ENCODE peak calls at places on chromosomes 2 and 18, in five cellular contexts. Q is cardiac fibroblast, N is GM06990, S is IMR-90, L is chondrocyte. T is an unnamed sample.

GRCh38 chr2:25160376-25160775 is 8.0 kb downstream of the POMC start:
- DNase-seq in Q (no peak), N (no peak), S (no peak), L (peak; percentile 58), T (no peak)

GRCh38 chr18:51561821-51562220 is 364.3 kb upstream of the MEX3C start:
- DNase-seq in Q (peak; percentile 43), N (no peak), S (no peak), L (no peak), T (no peak)

GRCh38 chr2:133326651-133327397 is 241.4 kb downstream of the NCKAP5 start:
- DNase-seq in Q (peak; percentile 52), N (no peak), S (peak; percentile 98), L (no peak), T (no peak)

GRCh38 chr2:202609381-202610145 is 25.2 kb upstream of the FAM117B start:
- DNase-seq in Q (no peak), N (peak; percentile 60), S (no peak), L (no peak), T (no peak)

GRCh38 chr18:13381907-13382682 is 163.5 kb downstream of the LDLRAD4 start:
- DNase-seq in Q (peak; percentile 78), N (no peak), S (peak; percentile 21), L (peak; percentile 75), T (peak; percentile 53)

GRCh38 chr2:219496781-219497494 is 1.8 kb upstream of the GMPPA start:
- DNase-seq in Q (no peak), N (no peak), S (no peak), L (no peak), T (no peak)

GRCh38 chr2:179263460-179264237 is 983 bp downstream of the SESTD1 start:
- DNase-seq in Q (peak; percentile 74), N (peak; percentile 65), S (peak; percentile 57), L (peak; percentile 92), T (peak; percentile 37)

GRCh38 chr2:72182547-72183460 is 35.1 kb upstream of the CYP26B1 start:
- DNase-seq in Q (no peak), N (no peak), S (no peak), L (no peak), T (no peak)

GRCh38 chr2:106858810-106859209 is 27.2 kb downstream of the ST6GAL2 start:
- DNase-seq in Q (no peak), N (no peak), S (no peak), L (no peak), T (no peak)

GRCh38 chr2:106857882-106858478 is 28.0 kb downstream of the ST6GAL2 start:
- DNase-seq in Q (no peak), N (no peak), S (no peak), L (no peak), T (no peak)

GRCh38 chr2:106864051-106864450 is 21.9 kb downstream of the ST6GAL2 start:
- DNase-seq in Q (no peak), N (no peak), S (no peak), L (no peak), T (no peak)

GRCh38 chr2:106863387-106863786 is 22.6 kb downstream of the ST6GAL2 start:
- DNase-seq in Q (no peak), N (no peak), S (no peak), L (no peak), T (no peak)

DNA sequence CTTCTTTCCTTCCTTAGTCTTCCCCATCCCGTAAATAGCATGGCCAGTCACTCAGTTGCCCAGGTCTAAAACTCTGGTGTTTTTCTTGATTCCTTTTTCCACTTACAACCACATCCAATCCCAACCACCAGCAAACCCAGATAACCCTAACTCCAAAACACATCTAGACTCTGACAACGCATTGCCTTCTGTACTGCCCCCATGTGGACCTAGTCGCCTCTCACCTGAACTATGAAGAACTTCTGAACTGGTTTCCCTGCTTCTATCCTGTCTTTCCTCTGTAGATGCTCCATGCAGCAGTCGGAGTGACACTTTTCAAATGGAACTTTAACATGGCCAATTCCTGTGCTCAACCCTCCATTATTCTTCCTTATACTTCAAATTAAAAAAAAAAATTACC is 26.5 kb downstream of the ST6GAL2 start:
- DNase-seq in Q (no peak), N (no peak), S (no peak), L (no peak), T (no peak)
- TF ChIP-seq CTCF in Q (no peak), N (no peak), S (no peak), L (no peak), T (no peak)

DNA sequence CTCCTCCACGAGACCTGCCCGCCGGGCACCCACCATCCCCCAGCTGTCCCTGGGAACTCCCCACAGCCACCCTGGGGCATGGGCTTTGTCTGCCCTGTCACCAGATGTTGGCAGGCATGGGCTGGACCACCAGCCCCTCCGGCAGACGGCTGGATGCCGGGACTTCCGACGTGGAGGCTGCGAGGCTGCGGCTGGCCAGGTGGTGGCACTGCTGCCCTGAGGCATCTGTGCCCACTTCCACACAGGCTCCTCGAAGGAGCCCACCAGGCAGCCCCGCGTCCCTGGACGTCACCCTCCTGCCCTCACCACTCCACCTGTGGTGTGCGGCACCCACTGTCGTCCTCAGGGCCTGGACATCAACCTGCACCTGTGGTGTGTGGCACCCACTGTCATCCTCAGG is 319.9 kb upstream of the SALL3 start:
- DNase-seq in Q (no peak), N (no peak), S (no peak), L (peak; percentile 85), T (no peak)
- TF ChIP-seq CTCF in Q (no peak), N (no peak), S (no peak), L (peak; percentile 22), T (no peak)

DNA sequence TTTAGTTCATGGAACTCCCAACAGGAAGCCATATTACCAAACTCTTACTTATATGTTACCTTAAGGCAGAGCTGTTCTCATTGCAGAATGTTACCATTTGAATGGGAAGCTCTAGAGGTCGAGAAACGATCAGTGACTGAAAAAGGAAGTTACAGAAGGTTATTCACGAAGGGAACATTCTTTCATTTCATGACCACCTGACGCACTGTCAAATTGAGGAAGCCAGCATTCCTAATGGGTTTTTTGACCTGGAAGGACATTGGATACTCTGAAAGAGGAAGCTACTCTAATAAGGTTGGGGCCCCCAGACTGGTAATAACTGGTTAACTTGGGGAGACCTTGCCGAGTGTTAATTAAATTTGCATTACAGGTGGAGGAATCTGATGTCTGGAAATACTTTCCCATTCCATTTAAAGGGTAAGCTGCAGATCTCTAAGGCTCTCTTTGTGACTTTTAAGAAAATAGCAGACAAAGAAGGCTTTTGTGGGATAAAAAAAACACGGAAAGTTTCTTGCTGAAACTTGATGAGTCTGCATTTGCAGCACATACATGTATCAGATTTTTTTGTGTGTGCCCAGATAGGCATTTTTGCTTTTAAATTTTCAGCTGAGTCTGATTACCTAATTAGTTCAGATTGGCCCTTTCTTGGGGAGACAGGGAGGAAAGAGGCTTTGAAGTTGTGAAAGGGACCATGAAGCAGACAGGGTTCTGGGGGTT is 137.1 kb downstream of the LTBP1 start:
- DNase-seq in Q (no peak), N (no peak), S (no peak), L (no peak), T (no peak)
- TF ChIP-seq CTCF in Q (no peak), N (no peak), S (no peak), L (no peak), T (no peak)

GRCh38 chr2:113171359-113172075 is 2.3 kb upstream of the PSD4 start:
- DNase-seq in Q (no peak), N (no peak), S (no peak), L (no peak), T (no peak)
- TF ChIP-seq CTCF in Q (no peak), N (no peak), S (no peak), L (no peak), T (no peak)

T was measured in Calu3.